ENCODE peak calls at places on chromosomes 11 and 22, in four cellular contexts. One of them, this sample, is unnamed. For H3K4me1, the result is how much of the 10 kb centered on the place peaks cover.

GRCh38 chr11:135008001-135008405 is 596.0 kb upstream of the B3GAT1 start:
- DNase-seq in right cardiac atrium: no peak
- DNase-seq in esophagus muscularis mucosa: no peak
- DNase-seq in ovary: no peak
- DNase-seq in this sample: no peak

GRCh38 chr11:62124186-62125113 is 639 bp downstream of the INCENP start:
- DNase-seq in ovary: peak
- DNase-seq in esophagus muscularis mucosa: no peak
- DNase-seq in right cardiac atrium: peak
- DNase-seq in this sample: peak

GRCh38 chr11:131889760-131890620 is 519.6 kb downstream of the NTM start:
- DNase-seq in right cardiac atrium: no peak
- DNase-seq in esophagus muscularis mucosa: no peak
- DNase-seq in ovary: no peak
- DNase-seq in this sample: no peak

GRCh38 chr11:32176223-32176811 is 85.4 kb downstream of the RCN1 start:
- DNase-seq in esophagus muscularis mucosa: no peak
- DNase-seq in right cardiac atrium: peak
- DNase-seq in ovary: peak
- DNase-seq in this sample: peak

GRCh38 chr11:112828433-112828832 is 132.8 kb upstream of the NCAM1 start:
- DNase-seq in right cardiac atrium: no peak
- DNase-seq in ovary: no peak
- DNase-seq in esophagus muscularis mucosa: no peak
- DNase-seq in this sample: no peak

GRCh38 chr11:130471731-130472433 is 23.4 kb downstream of the ADAMTS15 start:
- DNase-seq in esophagus muscularis mucosa: peak
- DNase-seq in ovary: no peak
- DNase-seq in right cardiac atrium: peak
- DNase-seq in this sample: no peak

GRCh38 chr22:35601743-35602633 is 15.1 kb downstream of the MB start:
- DNase-seq in right cardiac atrium: no peak
- DNase-seq in esophagus muscularis mucosa: no peak
- DNase-seq in ovary: no peak
- DNase-seq in this sample: peak

GRCh38 chr11:15956302-15956701 is 400.0 kb downstream of the SOX6 start:
- DNase-seq in ovary: no peak
- DNase-seq in right cardiac atrium: no peak
- DNase-seq in esophagus muscularis mucosa: no peak
- DNase-seq in this sample: no peak

GRCh38 chr22:45526768-45527360 is 24.2 kb downstream of the FBLN1 start:
- DNase-seq in ovary: no peak
- DNase-seq in right cardiac atrium: peak
- DNase-seq in esophagus muscularis mucosa: peak
- DNase-seq in this sample: no peak

GRCh38 chr11:1869427-1870325 is 16.8 kb downstream of the LSP1 start:
- DNase-seq in right cardiac atrium: peak
- DNase-seq in ovary: no peak
- DNase-seq in esophagus muscularis mucosa: no peak
- DNase-seq in this sample: peak
- H3K4me3 ChIP-seq in right cardiac atrium: peak
- H3K4me3 ChIP-seq in ovary: no peak
- H3K4me3 ChIP-seq in esophagus muscularis mucosa: peak
- H3K4me3 ChIP-seq in this sample: no peak

GRCh38 chr11:65112226-65112550 is 516 bp downstream of the TM7SF2 start:
- DNase-seq in ovary: no peak
- DNase-seq in esophagus muscularis mucosa: no peak
- DNase-seq in right cardiac atrium: no peak
- DNase-seq in this sample: no peak

GRCh38 chr11:65113839-65114238 is 2.2 kb downstream of the TM7SF2 start:
- DNase-seq in right cardiac atrium: peak
- DNase-seq in esophagus muscularis mucosa: no peak
- DNase-seq in ovary: no peak
- DNase-seq in this sample: peak

GRCh38 chr11:65112551-65113360 is 1.1 kb downstream of the TM7SF2 start:
- DNase-seq in esophagus muscularis mucosa: no peak
- DNase-seq in right cardiac atrium: peak
- DNase-seq in ovary: peak
- DNase-seq in this sample: peak

GRCh38 chr11:65114538-65115171 is 2.8 kb downstream of the ZNHIT2 start:
- DNase-seq in right cardiac atrium: peak
- DNase-seq in esophagus muscularis mucosa: no peak
- DNase-seq in ovary: no peak
- DNase-seq in this sample: no peak

DNA sequence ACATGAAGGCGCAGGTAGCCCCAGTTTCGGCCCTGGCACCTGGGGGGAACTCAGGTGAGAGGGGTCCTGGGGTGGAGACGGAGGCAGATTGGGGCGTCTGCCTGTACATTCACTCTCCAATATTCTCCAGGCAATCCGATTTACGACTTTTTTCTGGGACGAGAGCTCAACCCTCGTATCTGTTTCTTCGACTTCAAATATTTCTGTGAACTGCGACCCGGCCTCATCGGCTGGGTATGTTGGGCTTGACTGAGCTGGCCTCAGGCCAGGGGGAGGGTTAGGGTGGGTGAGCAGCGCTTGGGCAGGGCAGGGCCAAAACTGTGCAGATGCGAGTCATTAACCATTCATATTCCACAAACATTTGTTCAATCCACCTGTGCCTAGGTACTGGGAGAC is 1.7 kb downstream of the TM7SF2 start:
- DNase-seq in ovary: peak
- DNase-seq in esophagus muscularis mucosa: no peak
- DNase-seq in right cardiac atrium: peak
- DNase-seq in this sample: peak
- H3K27ac ChIP-seq in ovary: no peak
- H3K27ac ChIP-seq in esophagus muscularis mucosa: peak
- H3K27ac ChIP-seq in right cardiac atrium: no peak
- H3K27ac ChIP-seq in this sample: peak

GRCh38 chr22:40041738-40042137 is 47.0 kb downstream of the FAM83F start:
- DNase-seq in ovary: no peak
- DNase-seq in right cardiac atrium: no peak
- DNase-seq in esophagus muscularis mucosa: no peak
- DNase-seq in this sample: no peak
- H3K4me1 ChIP-seq in ovary: under half
- H3K4me1 ChIP-seq in right cardiac atrium: under half
- H3K4me1 ChIP-seq in esophagus muscularis mucosa: half or more
- H3K4me1 ChIP-seq in this sample: under half

DNA sequence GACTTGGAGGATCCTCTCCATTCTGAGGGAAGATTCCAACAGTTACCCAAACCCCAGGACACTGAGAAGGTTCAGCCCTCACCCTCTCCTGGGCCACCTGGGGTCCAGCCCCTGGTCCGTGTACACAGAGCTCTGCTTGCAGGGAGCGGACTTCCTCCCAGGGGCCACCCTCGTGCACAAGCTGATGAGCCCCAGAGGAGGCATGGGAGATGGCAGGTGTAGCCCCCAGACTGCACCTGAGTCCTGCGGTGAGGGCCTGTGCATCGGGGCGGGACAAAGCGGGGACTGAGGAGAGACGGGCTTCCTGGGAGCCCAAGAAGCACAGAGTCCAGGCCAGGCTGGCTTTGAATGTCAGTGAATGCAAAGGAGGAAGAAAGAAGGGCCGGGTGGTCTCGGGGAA is 1374.9 kb downstream of the BRD1 start:
- DNase-seq in right cardiac atrium: no peak
- DNase-seq in esophagus muscularis mucosa: no peak
- DNase-seq in ovary: no peak
- DNase-seq in this sample: no peak
- H3K4me3 ChIP-seq in right cardiac atrium: no peak
- H3K4me3 ChIP-seq in esophagus muscularis mucosa: no peak
- H3K4me3 ChIP-seq in ovary: no peak
- H3K4me3 ChIP-seq in this sample: no peak

GRCh38 chr22:31491218-31491962 is 1.7 kb upstream of the EIF4ENIF1 start:
- DNase-seq in esophagus muscularis mucosa: no peak
- DNase-seq in ovary: no peak
- DNase-seq in right cardiac atrium: no peak
- DNase-seq in this sample: no peak
- H3K27ac ChIP-seq in esophagus muscularis mucosa: peak
- H3K27ac ChIP-seq in ovary: no peak
- H3K27ac ChIP-seq in right cardiac atrium: no peak
- H3K27ac ChIP-seq in this sample: no peak